ENCODE peak calls at places on chromosomes 11 and 22, in five cellular contexts. One of them, this sample, is unnamed.

GRCh38 chr11:127656266-127656879 is 655.8 kb upstream of the KIRREL3 start:
- DNase-seq in HepG2: no peak
- DNase-seq in K562: no peak
- DNase-seq in HCT116: no peak
- DNase-seq in SK-N-SH: no peak
- DNase-seq in this sample: no peak

GRCh38 chr11:10325398-10326079 is 20.7 kb downstream of the ADM start:
- DNase-seq in SK-N-SH: no peak
- DNase-seq in HepG2: no peak
- DNase-seq in HCT116: no peak
- DNase-seq in K562: no peak
- DNase-seq in this sample: no peak

GRCh38 chr11:1238767-1239595 is 16.1 kb downstream of the MUC5B start:
- DNase-seq in K562: peak; percentile 71
- DNase-seq in HCT116: no peak
- DNase-seq in HepG2: peak; percentile 22
- DNase-seq in SK-N-SH: no peak
- DNase-seq in this sample: no peak

GRCh38 chr11:13269775-13270174 is 7.8 kb upstream of the BMAL1 start:
- DNase-seq in SK-N-SH: no peak
- DNase-seq in HepG2: no peak
- DNase-seq in K562: no peak
- DNase-seq in HCT116: no peak
- DNase-seq in this sample: no peak

GRCh38 chr11:64305691-64306562 is 603 bp downstream of the ESRRA start:
- DNase-seq in HCT116: peak; percentile 39
- DNase-seq in HepG2: peak; percentile 77
- DNase-seq in K562: peak; percentile 73
- DNase-seq in SK-N-SH: peak; percentile 73
- DNase-seq in this sample: no peak

GRCh38 chr11:6703247-6704063 is 20.3 kb upstream of the MRPL17 start:
- DNase-seq in HepG2: peak; percentile 64
- DNase-seq in SK-N-SH: peak; percentile 45
- DNase-seq in HCT116: peak; percentile 24
- DNase-seq in K562: peak; percentile 48
- DNase-seq in this sample: no peak

GRCh38 chr22:44888491-44888941 is 121.3 kb downstream of the PHF21B start:
- DNase-seq in SK-N-SH: no peak
- DNase-seq in HCT116: no peak
- DNase-seq in K562: no peak
- DNase-seq in HepG2: no peak
- DNase-seq in this sample: no peak

GRCh38 chr22:29112102-29112501 is 39.3 kb downstream of the KREMEN1 start:
- DNase-seq in SK-N-SH: no peak
- DNase-seq in HCT116: no peak
- DNase-seq in K562: no peak
- DNase-seq in HepG2: no peak
- DNase-seq in this sample: no peak

GRCh38 chr11:86524603-86525352 is 147.6 kb downstream of the ME3 start:
- DNase-seq in SK-N-SH: peak; percentile 16
- DNase-seq in K562: no peak
- DNase-seq in HepG2: peak; percentile 44
- DNase-seq in HCT116: peak; percentile 26
- DNase-seq in this sample: no peak

GRCh38 chr11:45967506-45967905 is 45.0 kb downstream of the LARGE2 start:
- DNase-seq in HepG2: no peak
- DNase-seq in HCT116: no peak
- DNase-seq in SK-N-SH: no peak
- DNase-seq in K562: peak; percentile 23
- DNase-seq in this sample: no peak

GRCh38 chr11:115506909-115507649 is 2.9 kb upstream of the CADM1 start:
- DNase-seq in HepG2: no peak
- DNase-seq in K562: no peak
- DNase-seq in HCT116: no peak
- DNase-seq in SK-N-SH: no peak
- DNase-seq in this sample: no peak

GRCh38 chr11:119178166-119178680 is 7.1 kb upstream of the NHERF4 start:
- DNase-seq in SK-N-SH: no peak
- DNase-seq in HepG2: no peak
- DNase-seq in K562: no peak
- DNase-seq in HCT116: no peak
- DNase-seq in this sample: no peak
- TF ChIP-seq ZBTB33 in SK-N-SH: no peak
- TF ChIP-seq ZBTB33 in HepG2: no peak
- TF ChIP-seq ZBTB33 in K562: no peak
- TF ChIP-seq ZBTB33 in HCT116: no peak
- TF ChIP-seq ZBTB33 in this sample: no peak

DNA sequence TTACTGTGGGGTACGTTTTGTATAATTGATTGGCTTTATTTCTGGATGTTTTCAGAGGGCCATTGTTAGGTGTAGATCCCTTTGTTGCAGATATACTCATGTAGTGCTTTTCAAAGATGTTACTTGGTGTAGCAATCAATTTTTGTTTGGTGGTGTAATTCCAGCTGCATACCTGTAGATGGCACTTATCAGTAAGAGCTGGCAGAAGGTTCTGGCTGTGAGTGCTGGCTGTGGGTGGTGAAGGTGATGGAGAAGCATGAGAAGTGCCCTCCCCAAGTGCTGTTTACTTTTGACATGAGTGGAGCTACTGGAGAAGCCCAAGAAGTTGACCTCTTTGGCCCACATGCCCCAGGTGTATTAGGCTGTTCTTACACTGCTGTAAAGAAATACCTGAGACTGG is 1074.9 kb downstream of the FAM181B start:
- DNase-seq in HepG2: peak; percentile 20
- DNase-seq in K562: no peak
- DNase-seq in HCT116: no peak
- DNase-seq in SK-N-SH: peak; percentile 10
- DNase-seq in this sample: no peak
- TF ChIP-seq ZBTB33 in HepG2: no peak
- TF ChIP-seq ZBTB33 in K562: no peak
- TF ChIP-seq ZBTB33 in HCT116: no peak
- TF ChIP-seq ZBTB33 in SK-N-SH: no peak
- TF ChIP-seq ZBTB33 in this sample: no peak

DNA sequence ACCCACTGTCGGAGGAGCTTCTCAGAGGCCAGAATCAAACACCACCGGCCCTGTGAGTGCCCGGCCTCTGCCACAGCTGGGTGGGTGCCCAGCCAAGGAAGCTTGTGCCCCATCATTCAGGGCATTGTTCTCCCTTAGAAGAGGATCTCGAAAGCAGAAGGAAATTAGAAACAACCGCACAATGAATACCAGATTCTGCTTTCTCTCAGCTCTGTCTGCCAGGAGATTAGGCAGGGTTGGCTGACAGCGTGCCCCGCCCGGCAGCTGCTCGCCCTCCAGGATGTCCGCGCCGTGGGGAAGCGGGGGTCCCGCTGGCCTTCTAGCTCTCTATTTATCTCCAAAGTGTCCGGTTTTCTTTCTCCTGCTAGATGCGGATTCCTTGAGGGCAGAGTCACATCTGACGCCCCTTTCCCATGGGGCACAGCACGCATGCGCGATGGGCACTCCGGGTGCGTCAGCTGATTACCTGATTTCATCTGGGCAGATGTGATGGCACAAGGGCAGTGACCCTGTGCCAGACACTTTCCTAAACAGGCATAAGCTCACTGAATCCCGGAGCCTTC is 25.5 kb downstream of the SCGB1A1 start:
- DNase-seq in K562: no peak
- DNase-seq in HepG2: no peak
- DNase-seq in SK-N-SH: peak; percentile 92
- DNase-seq in HCT116: no peak
- DNase-seq in this sample: peak; percentile 16
- TF ChIP-seq ZBTB33 in K562: no peak
- TF ChIP-seq ZBTB33 in HepG2: no peak
- TF ChIP-seq ZBTB33 in SK-N-SH: no peak
- TF ChIP-seq ZBTB33 in HCT116: no peak
- TF ChIP-seq ZBTB33 in this sample: no peak

DNA sequence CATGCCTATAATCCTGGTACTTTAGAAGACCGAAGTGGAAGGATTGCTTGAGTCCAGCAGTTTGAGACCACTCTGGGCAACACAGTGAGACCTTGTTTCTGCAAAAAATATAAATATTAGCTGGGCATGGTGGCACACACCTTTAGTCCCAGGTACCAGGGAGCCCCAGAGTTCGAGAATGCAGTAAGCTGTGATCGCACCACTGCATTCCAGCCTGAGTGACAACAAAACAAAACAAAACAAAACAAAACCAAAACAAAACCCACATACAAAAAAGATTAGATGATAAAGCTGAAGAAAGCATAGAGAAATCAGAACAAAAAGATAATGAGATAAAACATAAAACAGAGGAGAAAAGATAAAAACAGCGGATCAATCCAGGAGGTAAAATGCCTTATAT is 62.1 kb downstream of the TCF20 start:
- DNase-seq in SK-N-SH: no peak
- DNase-seq in K562: no peak
- DNase-seq in HepG2: no peak
- DNase-seq in HCT116: no peak
- DNase-seq in this sample: no peak
- TF ChIP-seq ZBTB33 in SK-N-SH: no peak
- TF ChIP-seq ZBTB33 in K562: no peak
- TF ChIP-seq ZBTB33 in HepG2: no peak
- TF ChIP-seq ZBTB33 in HCT116: no peak
- TF ChIP-seq ZBTB33 in this sample: no peak

DNA sequence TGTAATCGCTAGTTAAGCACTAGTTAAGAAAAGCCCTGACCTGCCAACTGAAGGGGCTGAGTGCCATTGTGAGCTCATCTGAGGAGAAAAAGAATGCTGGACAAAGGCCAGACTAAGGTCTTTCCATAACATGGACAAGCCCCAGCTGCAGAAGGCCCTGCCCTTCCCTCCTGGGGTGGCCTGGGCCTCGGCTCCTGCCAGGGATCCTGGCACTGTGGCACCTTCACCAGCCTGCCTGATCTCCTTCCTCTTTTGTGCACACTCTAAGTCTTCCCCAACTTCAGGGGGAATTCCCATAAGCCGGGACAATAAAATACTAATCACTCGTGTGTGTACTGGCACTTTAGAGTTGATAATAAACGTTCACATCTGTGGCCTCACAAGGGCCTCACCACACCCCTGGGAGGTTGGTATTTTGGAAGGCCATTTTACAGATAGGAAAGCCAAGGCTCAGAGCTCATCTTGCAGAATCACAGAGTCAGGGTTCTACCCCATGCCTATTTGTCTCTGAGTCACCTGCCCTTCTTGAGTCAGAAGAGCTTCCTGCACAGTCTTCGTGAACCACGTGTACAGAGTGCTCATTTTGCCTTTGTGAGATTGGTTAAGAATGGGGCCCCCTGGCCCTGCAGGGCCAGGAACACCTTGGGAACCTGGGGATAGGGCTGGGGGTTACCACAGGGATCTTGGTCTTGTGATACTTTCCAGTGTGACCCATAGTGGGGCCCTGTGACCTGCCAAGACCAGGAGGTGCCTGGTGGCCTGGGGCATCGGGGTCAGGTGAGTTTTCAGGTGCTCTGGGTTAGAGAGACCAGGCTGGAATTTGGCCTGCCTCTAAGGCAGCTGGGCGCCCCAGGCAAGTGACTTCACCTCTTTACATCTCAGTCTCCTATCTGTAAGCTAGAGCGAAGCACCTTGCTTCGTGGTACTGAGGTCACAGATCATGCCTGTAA is 9.6 kb downstream of the TMPRSS13 start:
- DNase-seq in HCT116: no peak
- DNase-seq in K562: no peak
- DNase-seq in SK-N-SH: no peak
- DNase-seq in HepG2: no peak
- DNase-seq in this sample: no peak
- TF ChIP-seq ZBTB33 in HCT116: no peak
- TF ChIP-seq ZBTB33 in K562: no peak
- TF ChIP-seq ZBTB33 in SK-N-SH: no peak
- TF ChIP-seq ZBTB33 in HepG2: no peak
- TF ChIP-seq ZBTB33 in this sample: no peak

GRCh38 chr22:26362471-26362870 is 66.6 kb upstream of the ASPHD2 start:
- DNase-seq in K562: no peak
- DNase-seq in HepG2: no peak
- DNase-seq in SK-N-SH: no peak
- DNase-seq in HCT116: no peak
- DNase-seq in this sample: no peak
- TF ChIP-seq ZBTB33 in K562: no peak
- TF ChIP-seq ZBTB33 in HepG2: no peak
- TF ChIP-seq ZBTB33 in SK-N-SH: no peak
- TF ChIP-seq ZBTB33 in HCT116: no peak
- TF ChIP-seq ZBTB33 in this sample: no peak

This sample was measured in GM12878.